ENCODE peak calls at places on chromosomes 13 and 19, in five cellular contexts. N is HepG2, E is neuronal stem cell, J is neural progenitor cell, Q is endothelial cell of umbilical vein. T is an unnamed sample.

GRCh38 chr19:18685597-18686164 is 2.2 kb downstream of the CRTC1 start:
- DNase-seq in N (no peak), E (no peak), J (no peak), Q (no peak), T (peak; percentile 17)

GRCh38 chr19:55247621-55248099 is 11.2 kb downstream of the PPP6R1 start:
- DNase-seq in N (no peak), E (no peak), J (no peak), Q (no peak), T (no peak)

GRCh38 chr19:20321139-20321656 is 154.2 kb downstream of the ZNF486 start:
- DNase-seq in N (no peak), E (no peak), J (no peak), Q (no peak), T (no peak)

GRCh38 chr13:43936630-43937029 is 56.9 kb downstream of the LACC1 start:
- DNase-seq in N (no peak), E (no peak), J (no peak), Q (no peak), T (peak; percentile 18)

GRCh38 chr19:48418317-48419064 is 25.0 kb downstream of the GRIN2D start:
- DNase-seq in N (no peak), E (no peak), J (no peak), Q (no peak), T (no peak)

GRCh38 chr19:34213283-34213682 is 41.0 kb downstream of the LSM14A start:
- DNase-seq in N (no peak), E (no peak), J (no peak), Q (no peak), T (no peak)

GRCh38 chr19:17703823-17704463 is 15.3 kb upstream of the MAP1S start:
- DNase-seq in N (peak; percentile 33), E (no peak), J (peak; percentile 77), Q (peak; percentile 60), T (peak; percentile 36)

GRCh38 chr19:17993076-17993813 is 14.7 kb upstream of the ARRDC2 start:
- DNase-seq in N (no peak), E (no peak), J (no peak), Q (no peak), T (no peak)

GRCh38 chr13:31755803-31756212 is 16.5 kb downstream of the RXFP2 start:
- DNase-seq in N (no peak), E (no peak), J (no peak), Q (no peak), T (peak; percentile 57)

GRCh38 chr19:11330103-11330502 is 9.4 kb downstream of the RAB3D start:
- DNase-seq in N (no peak), E (no peak), J (no peak), Q (no peak), T (no peak)

GRCh38 chr19:19259741-19260140 is 13.4 kb downstream of the TM6SF2 start:
- DNase-seq in N (peak; percentile 38), E (no peak), J (peak; percentile 56), Q (peak; percentile 18), T (peak; percentile 18)

GRCh38 chr19:49988433-49988832 is 27.5 kb upstream of the SIGLEC11 start:
- DNase-seq in N (no peak), E (no peak), J (no peak), Q (no peak), T (peak; percentile 82)

GRCh38 chr13:70812481-70812880 is 704.2 kb upstream of the KLHL1 start:
- DNase-seq in N (no peak), E (no peak), J (no peak), Q (peak; percentile 12), T (peak; percentile 89)

GRCh38 chr13:112331675-112332074 is 44.5 kb upstream of the SPACA7 start:
- DNase-seq in N (no peak), E (peak; percentile 77), J (peak; percentile 69), Q (no peak), T (no peak)

GRCh38 chr13:112330479-112331407 is 45.4 kb upstream of the SPACA7 start:
- DNase-seq in N (no peak), E (no peak), J (no peak), Q (no peak), T (no peak)

GRCh38 chr13:112333756-112334543 is 42.2 kb upstream of the SPACA7 start:
- DNase-seq in N (no peak), E (no peak), J (no peak), Q (no peak), T (no peak)

GRCh38 chr13:112335135-112335534 is 41.0 kb upstream of the SPACA7 start:
- DNase-seq in N (no peak), E (no peak), J (no peak), Q (no peak), T (no peak)

GRCh38 chr13:112332727-112333126 is 43.4 kb upstream of the SPACA7 start:
- DNase-seq in N (no peak), E (no peak), J (no peak), Q (no peak), T (no peak)
- H2AFZ ChIP-seq in N (no peak overlapping the region), E (no peak overlapping the region), J (no peak overlapping the region), Q (no peak overlapping the region), T (no peak overlapping the region)

DNA sequence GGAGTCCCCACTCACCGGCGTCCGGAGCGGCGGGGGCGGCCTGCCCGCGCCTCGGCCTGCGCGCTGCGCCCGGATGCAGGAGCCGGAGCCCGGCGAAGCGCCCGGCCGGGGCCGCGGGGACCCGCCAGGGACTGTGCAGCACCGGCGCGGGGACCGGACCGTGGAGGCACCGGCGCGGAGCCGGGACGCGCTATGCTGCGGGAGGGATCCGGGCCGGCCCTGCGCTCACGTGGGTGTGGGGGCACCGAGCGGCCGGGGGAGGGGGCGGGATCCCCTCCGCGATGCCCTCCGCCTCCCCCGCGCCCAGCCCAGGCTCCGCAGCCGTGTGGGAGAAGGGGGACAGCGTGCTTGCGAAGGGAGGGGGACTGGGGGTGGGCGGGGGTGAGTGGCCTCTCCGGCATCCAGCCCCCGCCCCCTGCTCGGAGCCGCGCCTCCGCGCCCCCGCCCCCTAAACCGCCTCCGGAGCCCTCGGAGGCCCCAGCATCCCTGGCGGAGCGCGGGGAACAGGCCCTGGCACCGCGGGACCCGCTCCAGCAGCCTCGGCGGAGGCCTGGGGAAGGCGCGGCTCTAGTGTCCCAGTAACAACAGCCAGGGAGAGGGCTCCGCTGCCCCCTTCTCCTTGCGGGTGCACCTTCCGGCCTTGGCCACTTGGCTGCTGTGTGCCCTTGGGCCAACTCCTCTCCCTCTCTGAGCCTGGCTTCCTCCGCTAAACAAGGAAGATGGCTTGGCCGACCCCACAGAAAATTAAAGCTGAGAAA is at the start of gene SLC1A6:
- DNase-seq in N (no peak), E (peak; percentile 62), J (peak; percentile 89), Q (no peak), T (no peak)
- H3K27ac ChIP-seq in N (no peak within 1 kb of the TSS), E (peak within 1 kb of the TSS; percentile 47), J (no peak within 1 kb of the TSS), Q (no peak within 1 kb of the TSS), T (no peak within 1 kb of the TSS)

GRCh38 chr13:73870970-73871935 is 263.0 kb downstream of the KLF12 start:
- DNase-seq in N (no peak), E (no peak), J (no peak), Q (peak; percentile 22), T (peak; percentile 83)

GRCh38 chr13:73874460-73874859 is 259.7 kb downstream of the KLF12 start:
- DNase-seq in N (no peak), E (no peak), J (no peak), Q (no peak), T (no peak)

GRCh38 chr13:73876323-73876722 is 257.9 kb downstream of the KLF12 start:
- DNase-seq in N (no peak), E (no peak), J (no peak), Q (no peak), T (peak; percentile 9)

GRCh38 chr13:73870036-73870741 is 264.0 kb downstream of the KLF12 start:
- DNase-seq in N (no peak), E (no peak), J (no peak), Q (no peak), T (peak; percentile 64)

DNA sequence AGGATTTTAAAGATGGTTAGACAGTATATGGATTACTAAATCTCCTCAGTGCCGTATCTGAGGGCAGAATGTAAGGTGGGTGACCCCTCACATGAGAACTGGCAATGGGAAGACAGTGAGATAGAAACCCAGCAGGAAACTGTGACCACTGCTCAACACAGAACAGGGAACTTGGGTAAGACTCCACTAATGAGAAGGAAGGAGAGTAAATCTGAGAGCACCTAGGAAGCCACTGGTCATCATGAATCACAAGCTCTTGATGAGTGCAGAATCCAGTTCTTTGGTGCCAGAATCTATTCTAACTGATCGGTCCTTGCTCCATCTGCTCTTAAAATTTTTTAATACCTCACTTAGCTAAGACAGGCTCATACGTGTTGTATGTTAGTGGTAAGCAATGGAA is 261.8 kb downstream of the KLF12 start:
- DNase-seq in N (no peak), E (no peak), J (no peak), Q (no peak), T (no peak)
- H3K4me2 ChIP-seq in N (no peak overlapping the region), E (no peak overlapping the region), J (no peak overlapping the region), Q (no peak overlapping the region), T (no peak overlapping the region)

DNA sequence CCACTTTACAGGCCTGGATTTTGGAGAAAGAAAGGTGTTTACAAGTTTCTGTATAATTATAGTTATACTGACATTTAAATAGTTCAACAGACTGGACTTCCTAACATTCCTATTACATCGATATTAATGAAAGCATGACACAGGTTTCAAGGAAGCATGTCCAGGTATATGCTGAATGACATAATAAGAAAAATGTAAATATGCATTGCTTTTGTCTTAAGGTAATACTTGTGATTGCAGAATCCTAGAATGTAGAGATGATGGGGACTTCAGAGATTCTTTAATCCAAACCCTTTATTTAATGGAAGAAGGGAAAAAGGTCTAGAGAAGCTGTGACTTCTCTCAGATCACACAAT is 5.0 kb downstream of the STARD13 start:
- DNase-seq in N (no peak), E (no peak), J (no peak), Q (no peak), T (no peak)
- H2AFZ ChIP-seq in N (no peak overlapping the region), E (no peak overlapping the region), J (no peak overlapping the region), Q (no peak overlapping the region), T (no peak overlapping the region)